ENCODE peak calls at places on chromosomes 16 and 17, in four cellular contexts. One of them, this sample, is unnamed. For H3K4me1 and H3K36me3, the result is how much of the 10 kb centered on the place peaks cover.

GRCh38 chr17:83161298-83162034 is 82.1 kb downstream of the METRNL start:
- DNase-seq in CD4-positive, CD25-positive, alpha-beta regulatory T cell: no peak
- DNase-seq in mesendoderm: no peak
- DNase-seq in breast epithelium: peak
- DNase-seq in this sample: no peak

GRCh38 chr16:70437017-70437581 is 1.8 kb downstream of the ST3GAL2 start:
- DNase-seq in CD4-positive, CD25-positive, alpha-beta regulatory T cell: no peak
- DNase-seq in mesendoderm: peak
- DNase-seq in breast epithelium: no peak
- DNase-seq in this sample: no peak

GRCh38 chr16:64910351-64910750 is 211.5 kb downstream of the CDH11 start:
- DNase-seq in CD4-positive, CD25-positive, alpha-beta regulatory T cell: no peak
- DNase-seq in breast epithelium: no peak
- DNase-seq in mesendoderm: peak
- DNase-seq in this sample: no peak

GRCh38 chr16:50653633-50654524 is 27.2 kb downstream of the SNX20 start:
- DNase-seq in mesendoderm: no peak
- DNase-seq in CD4-positive, CD25-positive, alpha-beta regulatory T cell: no peak
- DNase-seq in breast epithelium: no peak
- DNase-seq in this sample: no peak

GRCh38 chr16:27903046-27903655 is 160.4 kb downstream of the GSG1L start:
- DNase-seq in CD4-positive, CD25-positive, alpha-beta regulatory T cell: no peak
- DNase-seq in breast epithelium: no peak
- DNase-seq in mesendoderm: no peak
- DNase-seq in this sample: no peak

GRCh38 chr17:78535285-78536197 is 41.7 kb downstream of the DNAH17 start:
- DNase-seq in mesendoderm: no peak
- DNase-seq in breast epithelium: no peak
- DNase-seq in CD4-positive, CD25-positive, alpha-beta regulatory T cell: no peak
- DNase-seq in this sample: peak

GRCh38 chr16:66304151-66304550 is 62.3 kb upstream of the CDH5 start:
- DNase-seq in breast epithelium: no peak
- DNase-seq in mesendoderm: no peak
- DNase-seq in CD4-positive, CD25-positive, alpha-beta regulatory T cell: no peak
- DNase-seq in this sample: no peak

GRCh38 chr17:43517615-43518386 is 28.3 kb downstream of the ETV4 start:
- DNase-seq in mesendoderm: no peak
- DNase-seq in breast epithelium: no peak
- DNase-seq in CD4-positive, CD25-positive, alpha-beta regulatory T cell: no peak
- DNase-seq in this sample: no peak

DNA sequence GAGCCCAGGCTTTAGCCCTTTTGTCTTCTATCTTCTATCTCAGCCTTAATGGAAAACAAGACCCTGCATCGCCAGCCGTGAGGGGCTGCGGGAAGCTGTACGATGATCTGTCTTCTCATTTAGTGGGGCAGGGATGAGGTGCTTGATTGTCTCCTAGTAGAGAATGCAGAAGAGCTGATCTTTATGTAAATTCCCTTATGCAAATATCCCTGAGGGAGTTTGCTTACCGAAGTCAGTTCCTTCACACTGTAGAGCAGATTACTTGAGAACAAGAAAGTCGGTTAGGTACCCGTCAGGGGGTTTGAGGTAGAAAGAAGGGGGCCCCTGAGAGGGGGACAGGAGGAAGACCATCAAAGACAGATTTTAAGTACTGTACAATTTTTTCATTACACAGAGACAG is 66.2 kb downstream of the IRF8 start:
- DNase-seq in breast epithelium: no peak
- DNase-seq in mesendoderm: no peak
- DNase-seq in CD4-positive, CD25-positive, alpha-beta regulatory T cell: no peak
- DNase-seq in this sample: no peak
- H3K4me1 ChIP-seq in breast epithelium: under half
- H3K4me1 ChIP-seq in mesendoderm: under half
- H3K4me1 ChIP-seq in CD4-positive, CD25-positive, alpha-beta regulatory T cell: under half
- H3K4me1 ChIP-seq in this sample: under half

DNA sequence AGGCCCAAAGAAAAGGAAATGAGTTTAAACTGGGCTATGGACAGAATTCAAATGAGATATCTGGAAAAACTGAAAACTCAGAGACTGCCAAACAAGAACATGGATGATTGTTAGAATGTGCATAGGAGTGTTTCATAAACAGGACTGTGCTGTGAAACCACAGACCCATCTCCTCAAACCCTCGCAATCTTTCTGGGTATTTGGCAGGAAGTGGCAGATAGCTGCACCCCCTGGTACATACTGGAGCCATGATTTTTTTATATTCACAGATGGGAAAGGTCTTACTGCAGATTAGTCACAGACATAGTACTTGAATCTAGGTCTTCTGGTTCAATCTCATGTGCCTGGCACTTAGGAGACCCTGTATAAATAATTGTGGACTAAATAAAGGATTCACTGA is 145.0 kb downstream of the CCDC182 start:
- DNase-seq in CD4-positive, CD25-positive, alpha-beta regulatory T cell: no peak
- DNase-seq in breast epithelium: no peak
- DNase-seq in mesendoderm: no peak
- DNase-seq in this sample: no peak
- H3K27ac ChIP-seq in CD4-positive, CD25-positive, alpha-beta regulatory T cell: peak
- H3K27ac ChIP-seq in breast epithelium: no peak
- H3K27ac ChIP-seq in mesendoderm: no peak
- H3K27ac ChIP-seq in this sample: peak

DNA sequence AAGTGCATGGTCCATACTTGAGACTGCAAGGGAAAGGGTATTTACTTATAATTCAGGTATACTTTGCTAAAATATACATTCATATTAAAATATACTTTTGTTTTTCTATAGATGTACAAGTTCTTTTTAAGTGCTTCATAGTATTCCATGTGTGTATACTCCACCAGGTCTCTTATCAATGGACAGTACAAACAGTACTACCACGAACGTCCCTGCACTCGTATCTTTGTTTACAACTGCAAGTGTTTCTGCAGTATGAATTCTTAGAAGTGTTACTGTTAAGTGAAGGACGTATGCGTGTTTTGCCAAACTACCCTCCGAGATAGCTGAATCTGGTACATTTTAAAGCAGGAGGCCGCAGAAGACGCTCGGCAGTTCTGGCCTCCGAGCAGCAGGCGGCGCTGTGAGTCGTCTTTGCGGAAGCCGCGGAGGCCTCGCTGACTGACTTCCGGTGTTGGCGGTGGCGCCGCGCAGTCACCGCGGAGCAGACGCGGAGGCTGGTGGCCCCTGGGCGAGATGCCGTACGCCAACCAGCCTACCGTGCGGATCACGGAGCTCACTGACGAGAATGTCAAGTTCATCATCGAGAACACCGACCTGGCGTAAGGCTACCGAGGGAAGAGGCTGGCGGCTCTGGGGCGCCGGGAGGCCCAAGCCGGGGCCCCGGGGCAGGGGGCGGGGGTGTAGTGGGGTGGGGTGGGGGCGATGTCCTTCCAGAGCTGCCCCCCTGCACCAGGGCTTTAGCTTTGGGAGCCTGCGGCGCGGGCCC is at the start of gene POLR2C:
- DNase-seq in CD4-positive, CD25-positive, alpha-beta regulatory T cell: peak
- DNase-seq in mesendoderm: peak
- DNase-seq in breast epithelium: peak
- DNase-seq in this sample: peak
- H3K36me3 ChIP-seq in CD4-positive, CD25-positive, alpha-beta regulatory T cell: half or more
- H3K36me3 ChIP-seq in mesendoderm: under half
- H3K36me3 ChIP-seq in breast epithelium: under half
- H3K36me3 ChIP-seq in this sample: half or more

DNA sequence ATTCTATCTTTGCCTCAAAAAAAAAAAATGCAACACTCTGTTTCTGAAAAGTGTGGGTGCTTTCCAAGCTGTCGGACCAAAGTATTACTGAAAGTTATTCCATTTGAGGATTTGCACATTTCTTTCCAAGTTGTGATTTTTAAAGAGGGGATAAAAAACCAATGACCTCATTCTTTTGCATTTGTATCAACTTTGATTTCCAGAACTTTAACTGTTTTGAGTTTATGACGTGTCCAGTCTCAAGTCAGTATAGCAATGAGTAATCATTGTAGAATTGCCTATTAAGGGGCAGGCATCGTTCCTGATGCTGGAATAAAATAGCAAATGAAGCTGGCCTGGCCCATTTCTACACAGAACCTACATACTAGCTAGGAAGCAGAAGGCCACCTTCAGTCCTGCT is 229.6 kb upstream of the RBFOX1 start:
- DNase-seq in CD4-positive, CD25-positive, alpha-beta regulatory T cell: no peak
- DNase-seq in mesendoderm: no peak
- DNase-seq in breast epithelium: no peak
- DNase-seq in this sample: no peak
- H3K4me1 ChIP-seq in CD4-positive, CD25-positive, alpha-beta regulatory T cell: under half
- H3K4me1 ChIP-seq in mesendoderm: under half
- H3K4me1 ChIP-seq in breast epithelium: under half
- H3K4me1 ChIP-seq in this sample: under half

GRCh38 chr17:65078441-65079160 is 22.1 kb upstream of the GNA13 start:
- DNase-seq in CD4-positive, CD25-positive, alpha-beta regulatory T cell: no peak
- DNase-seq in breast epithelium: no peak
- DNase-seq in mesendoderm: no peak
- DNase-seq in this sample: no peak
- H3K27ac ChIP-seq in CD4-positive, CD25-positive, alpha-beta regulatory T cell: no peak
- H3K27ac ChIP-seq in breast epithelium: peak
- H3K27ac ChIP-seq in mesendoderm: no peak
- H3K27ac ChIP-seq in this sample: no peak

This sample was measured in naive thymus-derived CD4-positive, alpha-beta T cell.